ENCODE peak calls at places on chromosomes 16 and 17, in four cellular contexts. One of them, this sample, is unnamed.

GRCh38 chr16:7372095-7372494 is 39.5 kb downstream of the RBFOX1 start:
- DNase-seq in gastrocnemius medialis: peak
- DNase-seq in T-helper 9 cell: no peak
- DNase-seq in MV-4-11: no peak
- DNase-seq in this sample: no peak

GRCh38 chr17:80252871-80253270 is 7.8 kb upstream of the RNF213 start:
- DNase-seq in MV-4-11: no peak
- DNase-seq in T-helper 9 cell: peak
- DNase-seq in gastrocnemius medialis: peak
- DNase-seq in this sample: peak

GRCh38 chr17:76816590-76817135 is 51.5 kb upstream of the MGAT5B start:
- DNase-seq in MV-4-11: peak
- DNase-seq in T-helper 9 cell: peak
- DNase-seq in gastrocnemius medialis: no peak
- DNase-seq in this sample: peak

GRCh38 chr17:33046361-33047255 is 55.0 kb downstream of the SPACA3 start:
- DNase-seq in gastrocnemius medialis: no peak
- DNase-seq in MV-4-11: no peak
- DNase-seq in T-helper 9 cell: no peak
- DNase-seq in this sample: no peak

GRCh38 chr17:19016881-19017280 is 12.3 kb upstream of the FAM83G start:
- DNase-seq in T-helper 9 cell: no peak
- DNase-seq in gastrocnemius medialis: no peak
- DNase-seq in MV-4-11: no peak
- DNase-seq in this sample: no peak

GRCh38 chr17:82161216-82161615 is 51.4 kb downstream of the CCDC57 start:
- DNase-seq in gastrocnemius medialis: no peak
- DNase-seq in T-helper 9 cell: no peak
- DNase-seq in MV-4-11: no peak
- DNase-seq in this sample: no peak

GRCh38 chr17:17876959-17877547 is 40.3 kb upstream of the SREBF1 start:
- DNase-seq in gastrocnemius medialis: peak
- DNase-seq in MV-4-11: no peak
- DNase-seq in T-helper 9 cell: no peak
- DNase-seq in this sample: no peak

GRCh38 chr16:28217326-28217725 is 5.6 kb upstream of the XPO6 start:
- DNase-seq in MV-4-11: no peak
- DNase-seq in gastrocnemius medialis: no peak
- DNase-seq in T-helper 9 cell: no peak
- DNase-seq in this sample: no peak

GRCh38 chr16:89049484-89050118 is 44.1 kb upstream of the ACSF3 start:
- DNase-seq in MV-4-11: no peak
- DNase-seq in T-helper 9 cell: no peak
- DNase-seq in gastrocnemius medialis: no peak
- DNase-seq in this sample: no peak

GRCh38 chr17:46983782-46984181 is 4.7 kb upstream of the RPRML start:
- DNase-seq in gastrocnemius medialis: no peak
- DNase-seq in MV-4-11: no peak
- DNase-seq in T-helper 9 cell: no peak
- DNase-seq in this sample: no peak

GRCh38 chr16:4261557-4262172 is 11.2 kb downstream of the TFAP4 start:
- DNase-seq in T-helper 9 cell: peak
- DNase-seq in gastrocnemius medialis: no peak
- DNase-seq in MV-4-11: no peak
- DNase-seq in this sample: no peak

GRCh38 chr17:61806081-61806828 is 57.1 kb downstream of the BRIP1 start:
- DNase-seq in T-helper 9 cell: no peak
- DNase-seq in gastrocnemius medialis: no peak
- DNase-seq in MV-4-11: no peak
- DNase-seq in this sample: no peak

GRCh38 chr16:88455610-88456355 is 2.7 kb downstream of the ZFPM1 start:
- DNase-seq in MV-4-11: no peak
- DNase-seq in gastrocnemius medialis: no peak
- DNase-seq in T-helper 9 cell: peak
- DNase-seq in this sample: peak